ENCODE peak calls at places on chromosomes 3 and 15, in four cellular contexts. One of them, this sample, is unnamed.

GRCh38 chr15:98960555-98961050 is 47.0 kb downstream of the PGPEP1L start:
- DNase-seq in foreskin fibroblast: no peak
- DNase-seq in prostate gland: no peak
- DNase-seq in astrocyte of the spinal cord: no peak
- DNase-seq in this sample: no peak

GRCh38 chr3:73602171-73602570 is 22.6 kb downstream of the PDZRN3 start:
- DNase-seq in prostate gland: no peak
- DNase-seq in astrocyte of the spinal cord: peak
- DNase-seq in foreskin fibroblast: peak
- DNase-seq in this sample: peak

GRCh38 chr3:134325722-134326121 is 48.5 kb downstream of the AMOTL2 start:
- DNase-seq in prostate gland: no peak
- DNase-seq in foreskin fibroblast: no peak
- DNase-seq in astrocyte of the spinal cord: no peak
- DNase-seq in this sample: no peak

GRCh38 chr3:134249442-134249841 is 1.2 kb downstream of the RYK start:
- DNase-seq in prostate gland: no peak
- DNase-seq in astrocyte of the spinal cord: peak
- DNase-seq in foreskin fibroblast: no peak
- DNase-seq in this sample: no peak

GRCh38 chr3:184227481-184227935 is 1.9 kb upstream of the VWA5B2 start:
- DNase-seq in prostate gland: no peak
- DNase-seq in foreskin fibroblast: peak
- DNase-seq in astrocyte of the spinal cord: no peak
- DNase-seq in this sample: no peak

GRCh38 chr3:50111757-50112156 is 23.0 kb downstream of the RBM5 start:
- DNase-seq in foreskin fibroblast: no peak
- DNase-seq in astrocyte of the spinal cord: no peak
- DNase-seq in prostate gland: no peak
- DNase-seq in this sample: no peak

GRCh38 chr3:123884258-123884831 is at the start of gene MYLK:
- DNase-seq in prostate gland: peak
- DNase-seq in foreskin fibroblast: peak
- DNase-seq in astrocyte of the spinal cord: peak
- DNase-seq in this sample: peak

GRCh38 chr15:75156306-75157215 is 45.1 kb upstream of the C15orf39 start:
- DNase-seq in foreskin fibroblast: no peak
- DNase-seq in astrocyte of the spinal cord: no peak
- DNase-seq in prostate gland: no peak
- DNase-seq in this sample: no peak

GRCh38 chr15:89888214-89888804 is 5.5 kb downstream of the AP3S2 start:
- DNase-seq in prostate gland: peak
- DNase-seq in foreskin fibroblast: peak
- DNase-seq in astrocyte of the spinal cord: peak
- DNase-seq in this sample: no peak
- TF ChIP-seq CTCF in prostate gland: no peak
- TF ChIP-seq CTCF in foreskin fibroblast: peak
- TF ChIP-seq CTCF in astrocyte of the spinal cord: peak
- TF ChIP-seq CTCF in this sample: peak

GRCh38 chr15:95829062-95829461 is 501.4 kb upstream of the NR2F2 start:
- DNase-seq in prostate gland: no peak
- DNase-seq in foreskin fibroblast: no peak
- DNase-seq in astrocyte of the spinal cord: no peak
- DNase-seq in this sample: no peak

GRCh38 chr15:95826388-95826781 is 504.1 kb upstream of the NR2F2 start:
- DNase-seq in astrocyte of the spinal cord: no peak
- DNase-seq in prostate gland: no peak
- DNase-seq in foreskin fibroblast: no peak
- DNase-seq in this sample: no peak

GRCh38 chr15:95825672-95826387 is 504.7 kb upstream of the NR2F2 start:
- DNase-seq in astrocyte of the spinal cord: no peak
- DNase-seq in prostate gland: no peak
- DNase-seq in foreskin fibroblast: no peak
- DNase-seq in this sample: no peak

GRCh38 chr15:95825198-95825597 is 505.3 kb upstream of the NR2F2 start:
- DNase-seq in prostate gland: no peak
- DNase-seq in astrocyte of the spinal cord: no peak
- DNase-seq in foreskin fibroblast: no peak
- DNase-seq in this sample: no peak

GRCh38 chr15:95826831-95827230 is 503.7 kb upstream of the NR2F2 start:
- DNase-seq in foreskin fibroblast: no peak
- DNase-seq in astrocyte of the spinal cord: no peak
- DNase-seq in prostate gland: no peak
- DNase-seq in this sample: no peak
- TF ChIP-seq CTCF in foreskin fibroblast: no peak
- TF ChIP-seq CTCF in astrocyte of the spinal cord: peak
- TF ChIP-seq CTCF in prostate gland: no peak
- TF ChIP-seq CTCF in this sample: no peak

DNA sequence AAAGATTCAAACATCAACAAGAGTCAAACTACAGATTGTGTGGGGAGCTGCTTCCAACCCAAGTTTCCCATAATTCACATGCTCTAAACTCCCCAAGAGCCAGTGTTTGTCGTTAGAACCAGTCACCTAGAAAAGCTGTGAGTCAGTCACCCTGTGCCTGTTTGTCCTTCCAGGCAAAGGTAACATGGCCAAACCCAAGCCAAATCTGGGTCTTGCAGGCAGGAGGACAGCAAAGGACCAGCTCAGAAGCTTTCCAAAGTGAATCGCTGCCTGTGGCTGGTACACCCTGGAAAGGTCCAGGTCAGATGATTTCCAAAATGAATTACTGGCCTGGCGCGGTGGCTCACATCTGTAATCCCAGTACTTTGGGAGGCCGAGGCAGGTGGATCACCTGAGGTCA is 251.5 kb downstream of the FAM43A start:
- DNase-seq in astrocyte of the spinal cord: no peak
- DNase-seq in prostate gland: no peak
- DNase-seq in foreskin fibroblast: no peak
- DNase-seq in this sample: no peak
- TF ChIP-seq CTCF in astrocyte of the spinal cord: no peak
- TF ChIP-seq CTCF in prostate gland: no peak
- TF ChIP-seq CTCF in foreskin fibroblast: no peak
- TF ChIP-seq CTCF in this sample: no peak

GRCh38 chr15:69059170-69059943 is 44.9 kb downstream of the NOX5 start:
- DNase-seq in foreskin fibroblast: peak
- DNase-seq in astrocyte of the spinal cord: peak
- DNase-seq in prostate gland: peak
- DNase-seq in this sample: peak
- TF ChIP-seq CTCF in foreskin fibroblast: peak
- TF ChIP-seq CTCF in astrocyte of the spinal cord: peak
- TF ChIP-seq CTCF in prostate gland: peak
- TF ChIP-seq CTCF in this sample: peak

DNA sequence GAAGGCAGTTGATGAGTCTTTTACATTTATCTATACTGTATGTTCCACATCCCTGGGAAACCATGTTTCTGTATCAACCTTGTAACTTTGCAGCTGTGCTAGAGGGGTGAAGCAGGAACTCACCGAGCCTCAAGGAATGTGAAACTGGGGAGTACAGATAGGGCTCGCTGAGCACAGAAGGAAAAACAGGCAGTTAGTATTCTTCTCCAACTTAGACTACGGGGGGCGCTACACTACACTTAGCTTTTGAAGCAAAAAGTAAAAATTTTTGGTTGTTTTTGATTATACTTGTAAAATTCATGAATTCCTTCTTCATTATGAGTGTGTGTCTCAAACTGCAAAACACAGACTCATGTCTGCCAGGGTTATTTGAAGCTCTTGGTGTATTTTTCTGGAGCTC is 132.7 kb upstream of the RGMA start:
- DNase-seq in foreskin fibroblast: no peak
- DNase-seq in astrocyte of the spinal cord: no peak
- DNase-seq in prostate gland: no peak
- DNase-seq in this sample: no peak
- TF ChIP-seq CTCF in foreskin fibroblast: no peak
- TF ChIP-seq CTCF in astrocyte of the spinal cord: no peak
- TF ChIP-seq CTCF in prostate gland: no peak
- TF ChIP-seq CTCF in this sample: no peak

GRCh38 chr3:160885791-160886286 is 129.8 kb downstream of the PPM1L start:
- DNase-seq in foreskin fibroblast: peak
- DNase-seq in prostate gland: no peak
- DNase-seq in astrocyte of the spinal cord: peak
- DNase-seq in this sample: peak
- TF ChIP-seq CTCF in foreskin fibroblast: no peak
- TF ChIP-seq CTCF in prostate gland: no peak
- TF ChIP-seq CTCF in astrocyte of the spinal cord: no peak
- TF ChIP-seq CTCF in this sample: no peak

DNA sequence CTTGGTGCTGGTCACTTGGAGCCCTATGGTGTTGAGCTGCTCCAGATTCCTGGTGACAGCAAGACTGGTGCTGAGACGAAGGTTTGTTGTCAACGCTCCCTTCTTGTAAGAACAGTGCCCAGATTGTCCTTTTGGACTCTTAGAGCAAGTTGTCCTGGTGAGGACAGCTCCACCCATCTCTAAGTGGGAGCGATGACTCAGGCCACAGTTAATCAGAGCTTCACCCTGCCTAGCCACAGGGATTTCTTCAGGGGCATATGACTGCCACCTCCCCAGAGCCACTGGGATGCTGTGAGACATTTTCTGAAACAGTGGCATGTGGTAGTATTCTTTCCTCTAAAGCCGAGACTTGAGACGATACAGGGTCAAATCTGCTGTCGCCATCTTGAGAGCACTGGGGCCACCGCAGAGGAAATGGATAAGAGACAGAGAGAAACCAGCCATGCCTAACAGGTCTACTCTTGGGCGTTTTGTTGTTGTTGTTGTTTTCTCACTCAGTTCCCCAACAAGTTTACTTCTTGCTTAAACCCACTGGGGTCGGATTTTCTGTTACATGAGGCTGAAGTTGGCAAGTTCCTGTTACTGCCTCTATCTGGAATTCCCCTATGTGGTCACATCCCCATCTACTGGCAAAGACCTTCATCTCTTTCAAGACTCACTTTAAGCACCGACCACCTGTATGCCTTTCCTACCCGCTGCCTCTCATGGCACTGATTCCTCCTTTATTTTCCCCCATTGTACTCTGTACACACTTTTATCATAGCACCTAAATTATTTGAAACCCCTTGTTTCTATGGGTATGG is 16.0 kb upstream of the PCOLCE2 start:
- DNase-seq in astrocyte of the spinal cord: peak
- DNase-seq in foreskin fibroblast: peak
- DNase-seq in prostate gland: no peak
- DNase-seq in this sample: no peak
- TF ChIP-seq CTCF in astrocyte of the spinal cord: peak
- TF ChIP-seq CTCF in foreskin fibroblast: no peak
- TF ChIP-seq CTCF in prostate gland: no peak
- TF ChIP-seq CTCF in this sample: no peak

GRCh38 chr15:77784361-77785292 is 151.9 kb upstream of the LINGO1 start:
- DNase-seq in foreskin fibroblast: peak
- DNase-seq in prostate gland: no peak
- DNase-seq in astrocyte of the spinal cord: no peak
- DNase-seq in this sample: no peak
- TF ChIP-seq CTCF in foreskin fibroblast: peak
- TF ChIP-seq CTCF in prostate gland: no peak
- TF ChIP-seq CTCF in astrocyte of the spinal cord: peak
- TF ChIP-seq CTCF in this sample: peak

DNA sequence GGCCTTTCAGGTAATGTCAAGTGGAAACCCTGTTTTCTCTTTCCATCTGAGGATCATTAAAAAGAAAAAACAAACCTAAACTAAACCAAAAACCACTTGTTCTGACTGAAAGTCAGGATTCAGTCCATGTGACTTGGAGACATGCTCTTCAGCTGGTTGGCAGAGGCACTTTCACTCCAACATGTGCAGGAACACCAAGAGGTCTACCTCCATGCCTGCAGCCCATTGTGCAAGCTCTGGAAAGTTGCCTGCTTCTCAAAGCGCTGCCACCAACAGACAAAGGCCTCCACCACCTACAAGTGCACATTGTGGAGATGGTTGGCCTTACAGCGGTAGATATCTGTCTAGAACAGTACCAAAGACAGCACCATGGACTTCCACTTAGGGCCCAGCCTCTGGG is 161.8 kb downstream of the LEKR1 start:
- DNase-seq in foreskin fibroblast: no peak
- DNase-seq in prostate gland: no peak
- DNase-seq in astrocyte of the spinal cord: no peak
- DNase-seq in this sample: no peak
- TF ChIP-seq CTCF in foreskin fibroblast: no peak
- TF ChIP-seq CTCF in prostate gland: no peak
- TF ChIP-seq CTCF in astrocyte of the spinal cord: no peak
- TF ChIP-seq CTCF in this sample: no peak

This sample was measured in AG09319.